ENCODE peak calls at places on chromosomes 2 and 18, in four cellular contexts. X, N, W and Y are unnamed samples.

GRCh38 chr2:188725981-188726380 is 248.2 kb upstream of the COL3A1 start:
- DNase-seq in W (no peak), X (peak), N (no peak), Y (no peak)

GRCh38 chr18:48728204-48728833 is 189.5 kb downstream of the CTIF start:
- DNase-seq in W (no peak), N (no peak), X (peak), Y (no peak)

GRCh38 chr18:74303936-74304335 is 11.7 kb upstream of the C18orf63 start:
- DNase-seq in X (peak), W (no peak), N (no peak), Y (no peak)

GRCh38 chr2:37894601-37895000 is 30.5 kb upstream of the RMDN2 start:
- DNase-seq in X (peak), N (no peak), W (no peak), Y (no peak)

GRCh38 chr2:222903234-222904220 is 42.7 kb downstream of the ACSL3 start:
- DNase-seq in N (peak), W (peak), X (peak), Y (peak)

GRCh38 chr18:67778016-67778415 is 261.5 kb upstream of the DSEL start:
- DNase-seq in N (no peak), X (no peak), W (no peak), Y (no peak)

GRCh38 chr2:159013103-159013502 is 44.7 kb downstream of the TANC1 start:
- DNase-seq in W (no peak), X (no peak), N (no peak), Y (no peak)

GRCh38 chr2:10233131-10234012 is 69.3 kb upstream of the HPCAL1 start:
- DNase-seq in X (no peak), W (no peak), N (no peak), Y (no peak)

GRCh38 chr2:3305952-3306351 is 71.7 kb downstream of the EIPR1 start:
- DNase-seq in N (no peak), X (no peak), W (no peak), Y (no peak)

GRCh38 chr2:207478572-207478971 is 51.2 kb upstream of the CREB1 start:
- DNase-seq in N (no peak), X (no peak), W (no peak), Y (no peak)

GRCh38 chr2:45256867-45257641 is 247.8 kb upstream of the SIX2 start:
- DNase-seq in X (peak), W (no peak), N (peak), Y (no peak)

GRCh38 chr2:227772197-227772661 is 26.5 kb downstream of the SCYGR8 start:
- DNase-seq in X (no peak), N (peak), W (no peak), Y (no peak)

GRCh38 chr18:6750411-6750810 is 20.9 kb downstream of the ARHGAP28 start:
- DNase-seq in X (no peak), N (no peak), W (no peak), Y (no peak)

GRCh38 chr2:122927710-122928249 is 1097.3 kb upstream of the CNTNAP5 start:
- DNase-seq in X (no peak), W (no peak), N (no peak), Y (no peak)

GRCh38 chr2:122927217-122927616 is 1097.9 kb upstream of the CNTNAP5 start:
- DNase-seq in W (no peak), X (no peak), N (no peak), Y (no peak)

DNA sequence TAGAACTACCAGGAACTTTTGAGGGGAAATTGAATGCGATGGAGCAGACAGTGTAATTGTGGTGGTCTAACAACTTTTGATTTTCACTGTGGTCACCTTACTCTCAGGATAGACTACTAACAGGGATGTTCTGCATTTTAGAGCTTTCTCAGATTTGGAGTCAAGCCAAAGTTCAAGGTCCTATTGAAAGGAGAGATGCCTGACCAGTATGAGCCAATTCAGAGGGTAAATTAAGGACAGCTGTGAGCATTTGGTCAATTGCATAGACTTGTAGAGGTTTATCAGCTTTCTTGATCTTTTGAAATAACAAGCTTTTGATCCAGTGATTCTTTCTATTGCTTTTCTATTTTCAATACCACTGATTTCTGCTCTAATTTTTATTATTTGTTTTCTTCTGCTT is 1095.7 kb upstream of the CNTNAP5 start:
- DNase-seq in N (no peak), W (no peak), X (no peak), Y (no peak)
- TF ChIP-seq MAZ in N (no peak), W (no peak), X (no peak), Y (no peak)

GRCh38 chr2:86016581-86016980 is 89.1 kb downstream of the POLR1A start:
- DNase-seq in N (no peak), X (no peak), W (no peak), Y (no peak)

GRCh38 chr2:86019121-86019520 is 86.6 kb downstream of the POLR1A start:
- DNase-seq in X (no peak), N (no peak), W (no peak), Y (no peak)

GRCh38 chr2:86020984-86021383 is 84.7 kb downstream of the POLR1A start:
- DNase-seq in N (no peak), X (peak), W (no peak), Y (no peak)

GRCh38 chr2:86015699-86016098 is 90.0 kb downstream of the POLR1A start:
- DNase-seq in X (no peak), W (no peak), N (no peak), Y (no peak)

GRCh38 chr2:86017901-86018896 is 87.5 kb downstream of the POLR1A start:
- DNase-seq in N (no peak), W (no peak), X (peak), Y (peak)
- TF ChIP-seq MAZ in N (no peak), W (no peak), X (no peak), Y (no peak)

DNA sequence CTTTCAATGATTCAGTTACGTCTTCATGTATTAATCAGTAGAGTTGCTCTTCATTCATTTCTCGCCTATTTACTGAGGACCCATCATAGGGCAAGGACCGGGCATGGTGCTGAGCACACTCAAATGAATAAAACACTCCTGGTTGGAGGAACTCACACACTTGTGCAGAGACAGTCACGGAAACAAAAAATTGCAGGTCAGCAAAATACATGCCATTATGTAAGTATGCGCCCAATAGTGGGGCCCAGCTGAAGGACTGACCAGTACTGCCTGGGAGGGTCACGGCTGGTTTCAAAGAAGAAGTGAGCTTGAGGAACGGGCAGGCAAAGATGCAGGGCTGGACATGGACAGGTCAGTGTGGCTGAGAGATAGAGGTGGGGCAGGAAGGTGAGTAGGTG is 102.9 kb downstream of the DDX1 start:
- DNase-seq in N (no peak), W (no peak), X (no peak), Y (no peak)
- TF ChIP-seq MAZ in N (no peak), W (no peak), X (no peak), Y (no peak)

DNA sequence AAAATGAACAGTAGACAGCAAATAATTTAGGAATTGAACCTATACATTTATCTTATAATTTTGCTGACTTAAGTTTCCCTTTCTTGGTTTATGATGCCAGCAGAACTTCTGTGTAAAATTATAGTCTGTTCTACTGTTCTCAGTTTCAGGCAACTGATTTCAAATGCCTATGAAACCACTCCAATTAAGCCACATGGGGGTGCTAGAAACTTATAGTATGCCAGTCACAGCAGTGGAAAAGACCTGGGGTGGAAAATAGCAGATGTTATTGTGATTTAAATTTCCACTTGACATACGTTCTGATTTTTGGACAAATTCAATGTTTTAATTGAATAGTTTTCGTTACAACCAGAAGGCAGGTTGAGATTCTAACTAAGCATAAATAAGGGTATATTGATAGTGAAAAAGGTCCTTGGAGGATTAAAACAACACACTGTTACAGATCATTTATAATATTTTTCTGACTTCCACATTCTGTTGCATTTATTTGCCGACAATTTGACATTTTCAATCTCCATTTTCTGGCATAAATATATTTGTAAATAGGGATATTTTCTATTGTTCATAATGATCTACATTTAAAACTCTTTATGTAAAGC is 61.4 kb downstream of the CPS1 start:
- DNase-seq in W (peak), X (peak), N (peak), Y (peak)
- TF ChIP-seq MAZ in W (no peak), X (no peak), N (no peak), Y (no peak)

GRCh38 chr2:109542384-109542783 is 71.4 kb downstream of the SEPTIN10 start:
- DNase-seq in W (no peak), X (peak), N (no peak), Y (no peak)
- TF ChIP-seq MAZ in W (no peak), X (no peak), N (no peak), Y (no peak)

DNA sequence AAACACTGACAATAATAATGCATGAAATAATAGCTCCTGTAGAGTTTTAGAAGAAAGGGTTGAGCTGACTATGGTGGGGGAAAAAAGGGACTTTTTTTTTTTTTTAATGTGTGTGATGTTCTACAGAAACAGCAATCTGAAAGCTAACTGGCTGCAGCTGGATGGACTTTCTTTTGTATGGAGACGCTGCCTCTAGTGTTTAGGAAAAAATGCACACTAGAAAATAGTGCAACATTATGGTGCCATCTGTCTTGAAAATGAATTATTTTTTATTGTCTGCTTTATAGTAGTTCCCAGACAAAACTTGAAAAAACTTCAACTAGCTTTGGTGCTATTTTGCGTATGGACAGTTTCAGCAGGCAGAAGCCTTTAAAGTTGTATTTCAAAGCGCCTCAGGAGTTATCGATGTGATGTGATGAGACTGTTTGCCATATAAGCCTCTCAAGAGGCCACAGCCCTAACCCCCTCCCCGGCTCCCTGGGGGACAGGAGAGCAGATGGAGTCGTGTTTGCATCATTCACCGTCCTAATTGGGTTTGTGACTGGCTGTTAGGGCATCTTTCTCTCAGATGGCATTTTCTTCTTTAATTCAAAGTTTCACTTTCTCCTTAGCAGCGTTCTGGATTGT is 86.9 kb downstream of the LTBP1 start:
- DNase-seq in X (peak), W (no peak), N (no peak), Y (no peak)
- TF ChIP-seq MAZ in X (no peak), W (no peak), N (no peak), Y (no peak)

DNA sequence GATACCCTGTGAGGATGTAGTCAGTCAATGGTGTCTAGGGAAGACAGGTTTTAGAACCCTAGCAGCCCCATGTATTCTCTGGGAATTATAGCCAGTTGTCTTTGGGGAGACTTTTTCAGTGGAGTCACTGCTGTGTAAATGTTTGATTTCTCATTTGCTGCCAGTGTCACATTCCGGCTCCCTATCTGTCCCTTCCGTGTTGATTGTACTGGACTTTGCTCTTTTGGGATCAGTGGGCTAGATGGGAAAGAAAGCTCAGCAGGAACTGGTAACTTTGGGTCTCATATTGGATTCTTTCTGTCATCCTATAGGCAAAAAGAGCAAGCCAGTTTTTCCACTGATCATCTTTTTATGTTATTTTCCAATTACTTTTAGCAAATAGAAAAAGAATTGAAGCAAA is 70.1 kb downstream of the GTF3C3 start:
- DNase-seq in X (no peak), N (peak), W (no peak), Y (no peak)
- TF ChIP-seq MAZ in X (no peak), N (no peak), W (no peak), Y (no peak)

DNA sequence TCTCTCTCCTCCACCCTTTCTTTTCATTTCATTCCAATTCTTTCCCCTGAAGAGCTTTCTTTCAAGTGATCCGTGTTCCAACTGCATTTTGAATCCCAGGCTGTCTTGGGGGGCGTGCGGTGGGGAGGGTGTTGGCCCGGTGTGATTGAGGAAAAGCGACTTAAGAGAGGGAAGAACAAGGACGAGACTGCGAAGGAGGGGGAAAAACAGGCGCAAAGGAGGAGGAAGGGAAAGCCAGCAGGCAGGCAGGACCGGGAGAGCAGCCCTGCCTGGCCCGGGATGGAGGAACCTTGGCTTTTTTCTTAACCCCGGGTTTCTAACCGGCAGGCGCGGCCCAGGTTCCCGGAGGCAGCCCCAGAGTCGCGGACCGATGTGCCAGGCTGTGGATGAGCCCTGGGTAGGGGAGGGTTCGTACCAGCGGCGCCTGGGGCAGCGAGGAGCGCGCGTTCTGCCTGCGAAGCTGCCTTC is 1.3 kb downstream of the ADCYAP1 start:
- DNase-seq in X (no peak), W (no peak), N (no peak), Y (no peak)
- TF ChIP-seq MAZ in X (no peak), W (no peak), N (no peak), Y (no peak)

GRCh38 chr2:101108357-101108756 is 42.8 kb downstream of the TBC1D8 start:
- DNase-seq in W (no peak), X (no peak), N (no peak), Y (no peak)

GRCh38 chr2:101107246-101107645 is 43.9 kb downstream of the TBC1D8 start:
- DNase-seq in X (no peak), N (no peak), W (no peak), Y (no peak)

GRCh38 chr2:101103846-101104245 is 47.3 kb downstream of the TBC1D8 start:
- DNase-seq in X (no peak), W (no peak), N (no peak), Y (no peak)

GRCh38 chr2:101105654-101106053 is 45.5 kb downstream of the TBC1D8 start:
- DNase-seq in W (no peak), X (no peak), N (no peak), Y (no peak)

DNA sequence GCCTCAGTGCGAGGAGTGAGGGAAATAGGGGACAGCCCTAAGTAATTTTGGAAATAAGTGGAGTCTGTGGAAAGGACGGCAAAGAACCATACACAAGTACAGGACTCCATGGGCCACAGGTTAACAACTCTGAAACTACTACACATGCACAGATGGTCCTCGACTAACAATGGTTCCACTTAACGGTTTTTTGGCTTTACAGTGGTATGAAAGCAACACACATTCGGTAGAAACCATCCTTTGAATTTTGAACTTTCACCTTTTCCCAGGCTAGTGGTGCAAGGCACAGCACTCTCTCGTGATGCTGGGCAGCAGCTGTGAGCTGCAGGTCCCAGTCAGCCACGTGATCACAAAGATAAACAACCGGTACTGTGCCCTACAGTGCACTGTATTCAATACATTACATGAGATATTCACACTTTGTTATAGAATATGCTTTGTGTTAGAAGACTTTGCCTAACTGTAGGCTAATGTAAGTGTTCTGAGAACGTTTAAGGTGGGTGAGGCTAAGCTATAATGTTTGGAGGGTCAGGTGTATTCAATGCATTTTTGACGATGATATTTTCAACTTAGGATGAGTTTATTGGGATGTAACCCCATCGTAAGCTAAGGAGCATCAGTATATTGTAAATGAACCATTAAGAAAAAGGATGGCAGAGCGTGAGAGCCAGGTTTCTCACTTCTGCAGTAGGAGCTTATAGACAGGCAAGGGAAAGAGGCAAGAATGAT is 44.6 kb downstream of the TBC1D8 start:
- DNase-seq in X (peak), N (peak), W (no peak), Y (no peak)
- TF ChIP-seq MAZ in X (no peak), N (peak), W (no peak), Y (no peak)

DNA sequence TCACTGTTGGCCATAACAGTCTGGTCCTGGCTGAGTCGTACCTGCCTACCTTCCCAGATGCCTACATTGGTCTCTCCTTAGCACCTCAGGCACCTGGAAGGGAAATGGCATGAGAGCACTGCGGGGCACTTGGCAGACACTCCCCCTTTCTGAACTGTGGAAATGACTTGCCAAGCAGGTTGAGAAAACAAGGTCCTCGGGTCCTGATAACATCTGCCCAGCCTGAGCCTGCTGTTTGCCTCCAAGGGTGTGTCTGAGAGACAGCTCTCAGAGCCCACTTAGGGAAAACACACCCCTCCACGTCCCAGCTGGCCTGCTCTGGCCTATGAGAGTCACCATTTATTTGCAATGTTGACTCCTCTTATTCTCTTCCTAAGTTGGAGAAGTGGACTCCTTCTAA is 10.5 kb downstream of the FAM110C start:
- DNase-seq in N (no peak), X (no peak), W (no peak), Y (no peak)
- TF ChIP-seq MAZ in N (no peak), X (no peak), W (no peak), Y (no peak)